ENCODE peak calls at places on chromosomes 11 and 22, in nine cellular contexts. One of them, this sample, is unnamed.
A peak's percentile ranks its signal among the peaks of the same experiment; 100 is the strongest.

GRCh38 chr11:104967493-104968364 is 645 bp downstream of the CASP4 start:
- DNase-seq in fibroblast of lung: no peak
- DNase-seq in NT2/D1: no peak
- DNase-seq in mesendoderm: no peak
- DNase-seq in mammary epithelial cell: peak; percentile 39
- DNase-seq in H1: no peak
- DNase-seq in GM23248: peak; percentile 33
- DNase-seq in MM.1S: no peak
- DNase-seq in endothelial cell of umbilical vein: peak; percentile 75
- DNase-seq in this sample: no peak

GRCh38 chr22:24592846-24593809 is at the start of gene LRRC75B:
- DNase-seq in fibroblast of lung: peak; percentile 84
- DNase-seq in NT2/D1: peak; percentile 15
- DNase-seq in mesendoderm: peak; percentile 92
- DNase-seq in mammary epithelial cell: peak; percentile 79
- DNase-seq in H1: peak; percentile 46
- DNase-seq in GM23248: peak; percentile 88
- DNase-seq in MM.1S: peak; percentile 34
- DNase-seq in endothelial cell of umbilical vein: peak; percentile 77
- DNase-seq in this sample: peak; percentile 89

GRCh38 chr11:130740819-130741218 is 175.5 kb downstream of the SNX19 start:
- DNase-seq in fibroblast of lung: peak; percentile 39
- DNase-seq in NT2/D1: no peak
- DNase-seq in mesendoderm: no peak
- DNase-seq in mammary epithelial cell: no peak
- DNase-seq in H1: no peak
- DNase-seq in GM23248: peak; percentile 50
- DNase-seq in MM.1S: no peak
- DNase-seq in endothelial cell of umbilical vein: peak; percentile 7
- DNase-seq in this sample: no peak

GRCh38 chr11:1194977-1195689 is 27.7 kb upstream of the MUC5B start:
- DNase-seq in fibroblast of lung: no peak
- DNase-seq in NT2/D1: no peak
- DNase-seq in mesendoderm: no peak
- DNase-seq in mammary epithelial cell: no peak
- DNase-seq in H1: no peak
- DNase-seq in GM23248: no peak
- DNase-seq in MM.1S: no peak
- DNase-seq in endothelial cell of umbilical vein: no peak
- DNase-seq in this sample: no peak

GRCh38 chr11:46936138-46937110 is at the start of gene CSTPP1:
- DNase-seq in fibroblast of lung: peak; percentile 91
- DNase-seq in NT2/D1: peak; percentile 92
- DNase-seq in mesendoderm: peak; percentile 97
- DNase-seq in mammary epithelial cell: peak; percentile 84
- DNase-seq in H1: peak; percentile 71
- DNase-seq in GM23248: peak; percentile 97
- DNase-seq in MM.1S: peak; percentile 91
- DNase-seq in endothelial cell of umbilical vein: peak; percentile 84
- DNase-seq in this sample: peak; percentile 95

GRCh38 chr22:42007922-42008321 is 9.3 kb downstream of the WBP2NL start:
- DNase-seq in fibroblast of lung: no peak
- DNase-seq in NT2/D1: no peak
- DNase-seq in mesendoderm: no peak
- DNase-seq in mammary epithelial cell: no peak
- DNase-seq in H1: no peak
- DNase-seq in GM23248: no peak
- DNase-seq in MM.1S: no peak
- DNase-seq in endothelial cell of umbilical vein: no peak
- DNase-seq in this sample: no peak

GRCh38 chr22:40328551-40328950 is 17.7 kb upstream of the ADSL start:
- DNase-seq in fibroblast of lung: no peak
- DNase-seq in NT2/D1: no peak
- DNase-seq in mesendoderm: no peak
- DNase-seq in mammary epithelial cell: no peak
- DNase-seq in H1: no peak
- DNase-seq in GM23248: no peak
- DNase-seq in MM.1S: no peak
- DNase-seq in endothelial cell of umbilical vein: no peak
- DNase-seq in this sample: no peak

GRCh38 chr11:63666874-63667273 is 4.3 kb downstream of the ATL3 start:
- DNase-seq in fibroblast of lung: peak; percentile 53
- DNase-seq in NT2/D1: no peak
- DNase-seq in mesendoderm: no peak
- DNase-seq in mammary epithelial cell: peak; percentile 28
- DNase-seq in H1: no peak
- DNase-seq in GM23248: peak; percentile 84
- DNase-seq in MM.1S: no peak
- DNase-seq in endothelial cell of umbilical vein: no peak
- DNase-seq in this sample: no peak

GRCh38 chr11:10540546-10540914 is 457 bp downstream of the RNF141 start:
- DNase-seq in fibroblast of lung: peak; percentile 57
- DNase-seq in NT2/D1: no peak
- DNase-seq in mesendoderm: peak; percentile 47
- DNase-seq in mammary epithelial cell: peak; percentile 46
- DNase-seq in H1: no peak
- DNase-seq in GM23248: no peak
- DNase-seq in MM.1S: peak; percentile 35
- DNase-seq in endothelial cell of umbilical vein: peak; percentile 58
- DNase-seq in this sample: peak; percentile 57

GRCh38 chr22:45883811-45884170 is 93.2 kb downstream of the WNT7B start:
- DNase-seq in fibroblast of lung: no peak
- DNase-seq in NT2/D1: no peak
- DNase-seq in mesendoderm: no peak
- DNase-seq in mammary epithelial cell: no peak
- DNase-seq in H1: no peak
- DNase-seq in GM23248: no peak
- DNase-seq in MM.1S: no peak
- DNase-seq in endothelial cell of umbilical vein: no peak
- DNase-seq in this sample: peak; percentile 12

GRCh38 chr11:6350070-6350469 is 29.8 kb upstream of the CAVIN3 start:
- DNase-seq in fibroblast of lung: no peak
- DNase-seq in NT2/D1: no peak
- DNase-seq in mesendoderm: no peak
- DNase-seq in mammary epithelial cell: no peak
- DNase-seq in H1: no peak
- DNase-seq in GM23248: no peak
- DNase-seq in MM.1S: no peak
- DNase-seq in endothelial cell of umbilical vein: no peak
- DNase-seq in this sample: no peak
- H3K9ac ChIP-seq in fibroblast of lung: no peak overlapping the region
- H3K9ac ChIP-seq in NT2/D1: no peak overlapping the region
- H3K9ac ChIP-seq in mesendoderm: no peak overlapping the region
- H3K9ac ChIP-seq in mammary epithelial cell: no peak overlapping the region
- H3K9ac ChIP-seq in H1: no peak overlapping the region
- H3K9ac ChIP-seq in GM23248: no peak overlapping the region
- H3K9ac ChIP-seq in MM.1S: no peak overlapping the region
- H3K9ac ChIP-seq in endothelial cell of umbilical vein: no peak overlapping the region
- H3K9ac ChIP-seq in this sample: no peak overlapping the region

DNA sequence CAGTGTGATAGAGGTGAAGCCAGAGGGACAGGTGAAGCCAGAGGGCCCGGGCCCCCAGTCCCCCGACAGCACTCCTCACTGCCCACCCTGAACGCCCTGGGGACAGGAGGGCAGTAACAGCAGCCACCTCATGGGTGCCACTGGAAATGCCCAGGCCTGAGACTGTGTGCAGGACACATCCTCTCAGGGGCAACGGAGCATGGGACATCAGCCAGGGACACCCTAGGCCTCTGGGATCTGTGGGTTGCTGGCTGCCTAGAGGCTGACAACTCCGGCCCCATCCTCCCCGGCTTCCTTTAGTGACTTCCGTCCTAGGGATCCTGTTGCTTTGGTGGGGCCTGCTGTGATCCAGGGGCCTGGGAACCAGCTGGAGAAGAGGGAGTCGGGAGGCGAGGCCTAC is 17.4 kb upstream of the BAIAP2L2 start:
- DNase-seq in fibroblast of lung: no peak
- DNase-seq in NT2/D1: no peak
- DNase-seq in mesendoderm: no peak
- DNase-seq in mammary epithelial cell: no peak
- DNase-seq in H1: no peak
- DNase-seq in GM23248: no peak
- DNase-seq in MM.1S: no peak
- DNase-seq in endothelial cell of umbilical vein: no peak
- DNase-seq in this sample: no peak
- H3K9ac ChIP-seq in fibroblast of lung: no peak overlapping the region
- H3K9ac ChIP-seq in NT2/D1: no peak overlapping the region
- H3K9ac ChIP-seq in mesendoderm: no peak overlapping the region
- H3K9ac ChIP-seq in mammary epithelial cell: no peak overlapping the region
- H3K9ac ChIP-seq in H1: no peak overlapping the region
- H3K9ac ChIP-seq in GM23248: no peak overlapping the region
- H3K9ac ChIP-seq in MM.1S: no peak overlapping the region
- H3K9ac ChIP-seq in endothelial cell of umbilical vein: no peak overlapping the region
- H3K9ac ChIP-seq in this sample: no peak overlapping the region

DNA sequence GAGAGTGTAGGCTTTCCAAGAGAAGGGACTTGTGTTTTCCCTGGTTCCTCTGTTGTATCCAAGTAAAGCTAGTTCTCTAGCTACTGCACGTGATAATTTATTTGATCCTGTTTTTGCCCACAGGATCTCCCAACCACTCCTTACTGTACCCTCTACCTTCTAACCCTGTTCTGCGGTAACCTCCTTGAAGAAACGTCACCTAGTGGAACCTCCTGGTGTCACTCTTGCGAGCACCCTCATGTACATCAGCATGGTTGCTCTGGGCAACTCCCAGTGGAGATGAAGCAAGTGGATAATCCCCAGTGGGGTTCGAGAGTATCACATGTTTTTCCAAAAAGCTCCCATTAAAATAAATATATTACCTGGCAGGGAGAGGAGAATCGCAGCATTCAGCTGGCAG is 108.9 kb upstream of the CLMP start:
- DNase-seq in fibroblast of lung: no peak
- DNase-seq in NT2/D1: no peak
- DNase-seq in mesendoderm: no peak
- DNase-seq in mammary epithelial cell: no peak
- DNase-seq in H1: no peak
- DNase-seq in GM23248: no peak
- DNase-seq in MM.1S: peak; percentile 33
- DNase-seq in endothelial cell of umbilical vein: no peak
- DNase-seq in this sample: no peak
- H3K9ac ChIP-seq in fibroblast of lung: no peak overlapping the region
- H3K9ac ChIP-seq in NT2/D1: no peak overlapping the region
- H3K9ac ChIP-seq in mesendoderm: no peak overlapping the region
- H3K9ac ChIP-seq in mammary epithelial cell: no peak overlapping the region
- H3K9ac ChIP-seq in H1: no peak overlapping the region
- H3K9ac ChIP-seq in GM23248: no peak overlapping the region
- H3K9ac ChIP-seq in MM.1S: no peak overlapping the region
- H3K9ac ChIP-seq in endothelial cell of umbilical vein: no peak overlapping the region
- H3K9ac ChIP-seq in this sample: no peak overlapping the region

GRCh38 chr11:16194566-16194965 is 161.8 kb downstream of the SOX6 start:
- DNase-seq in fibroblast of lung: peak; percentile 55
- DNase-seq in NT2/D1: no peak
- DNase-seq in mesendoderm: no peak
- DNase-seq in mammary epithelial cell: no peak
- DNase-seq in H1: no peak
- DNase-seq in GM23248: peak; percentile 11
- DNase-seq in MM.1S: no peak
- DNase-seq in endothelial cell of umbilical vein: peak; percentile 15
- DNase-seq in this sample: no peak
- H3K9ac ChIP-seq in fibroblast of lung: no peak overlapping the region
- H3K9ac ChIP-seq in NT2/D1: no peak overlapping the region
- H3K9ac ChIP-seq in mesendoderm: no peak overlapping the region
- H3K9ac ChIP-seq in mammary epithelial cell: no peak overlapping the region
- H3K9ac ChIP-seq in H1: no peak overlapping the region
- H3K9ac ChIP-seq in GM23248: no peak overlapping the region
- H3K9ac ChIP-seq in MM.1S: no peak overlapping the region
- H3K9ac ChIP-seq in endothelial cell of umbilical vein: no peak overlapping the region
- H3K9ac ChIP-seq in this sample: no peak overlapping the region

GRCh38 chr11:8049084-8049483 is 31.9 kb upstream of the TUB start:
- DNase-seq in fibroblast of lung: no peak
- DNase-seq in NT2/D1: no peak
- DNase-seq in mesendoderm: no peak
- DNase-seq in mammary epithelial cell: no peak
- DNase-seq in H1: no peak
- DNase-seq in GM23248: no peak
- DNase-seq in MM.1S: no peak
- DNase-seq in endothelial cell of umbilical vein: no peak
- DNase-seq in this sample: peak; percentile 8
- H3K9ac ChIP-seq in fibroblast of lung: no peak overlapping the region
- H3K9ac ChIP-seq in NT2/D1: no peak overlapping the region
- H3K9ac ChIP-seq in mesendoderm: no peak overlapping the region
- H3K9ac ChIP-seq in mammary epithelial cell: no peak overlapping the region
- H3K9ac ChIP-seq in H1: no peak overlapping the region
- H3K9ac ChIP-seq in GM23248: no peak overlapping the region
- H3K9ac ChIP-seq in MM.1S: no peak overlapping the region
- H3K9ac ChIP-seq in endothelial cell of umbilical vein: no peak overlapping the region
- H3K9ac ChIP-seq in this sample: no peak overlapping the region

GRCh38 chr11:16926868-16927267 is 87.3 kb downstream of the PLEKHA7 start:
- DNase-seq in fibroblast of lung: no peak
- DNase-seq in NT2/D1: no peak
- DNase-seq in mesendoderm: peak; percentile 49
- DNase-seq in mammary epithelial cell: no peak
- DNase-seq in H1: no peak
- DNase-seq in GM23248: no peak
- DNase-seq in MM.1S: no peak
- DNase-seq in endothelial cell of umbilical vein: no peak
- DNase-seq in this sample: no peak

GRCh38 chr11:16924826-16925494 is 89.3 kb downstream of the PLEKHA7 start:
- DNase-seq in fibroblast of lung: peak; percentile 47
- DNase-seq in NT2/D1: peak; percentile 22
- DNase-seq in mesendoderm: peak; percentile 91
- DNase-seq in mammary epithelial cell: peak; percentile 84
- DNase-seq in H1: no peak
- DNase-seq in GM23248: peak; percentile 40
- DNase-seq in MM.1S: no peak
- DNase-seq in endothelial cell of umbilical vein: no peak
- DNase-seq in this sample: peak; percentile 77

GRCh38 chr11:16924462-16924825 is 89.8 kb downstream of the PLEKHA7 start:
- DNase-seq in fibroblast of lung: no peak
- DNase-seq in NT2/D1: no peak
- DNase-seq in mesendoderm: no peak
- DNase-seq in mammary epithelial cell: no peak
- DNase-seq in H1: no peak
- DNase-seq in GM23248: no peak
- DNase-seq in MM.1S: no peak
- DNase-seq in endothelial cell of umbilical vein: no peak
- DNase-seq in this sample: no peak

GRCh38 chr11:16923987-16924386 is 90.2 kb downstream of the PLEKHA7 start:
- DNase-seq in fibroblast of lung: no peak
- DNase-seq in NT2/D1: no peak
- DNase-seq in mesendoderm: peak; percentile 27
- DNase-seq in mammary epithelial cell: no peak
- DNase-seq in H1: no peak
- DNase-seq in GM23248: no peak
- DNase-seq in MM.1S: peak; percentile 70
- DNase-seq in endothelial cell of umbilical vein: no peak
- DNase-seq in this sample: no peak

GRCh38 chr11:16925495-16926065 is 88.6 kb downstream of the PLEKHA7 start:
- DNase-seq in fibroblast of lung: peak; percentile 49
- DNase-seq in NT2/D1: peak; percentile 35
- DNase-seq in mesendoderm: peak; percentile 91
- DNase-seq in mammary epithelial cell: peak; percentile 75
- DNase-seq in H1: peak; percentile 61
- DNase-seq in GM23248: peak; percentile 62
- DNase-seq in MM.1S: peak; percentile 86
- DNase-seq in endothelial cell of umbilical vein: peak; percentile 46
- DNase-seq in this sample: peak; percentile 83
- H3K9ac ChIP-seq in fibroblast of lung: no peak overlapping the region
- H3K9ac ChIP-seq in NT2/D1: peak overlapping the region; percentile 42
- H3K9ac ChIP-seq in mesendoderm: peak overlapping the region; percentile 1
- H3K9ac ChIP-seq in mammary epithelial cell: peak overlapping the region; percentile 85
- H3K9ac ChIP-seq in H1: no peak overlapping the region
- H3K9ac ChIP-seq in GM23248: no peak overlapping the region
- H3K9ac ChIP-seq in MM.1S: peak overlapping the region; percentile 78
- H3K9ac ChIP-seq in endothelial cell of umbilical vein: no peak overlapping the region
- H3K9ac ChIP-seq in this sample: no peak overlapping the region